ENCODE peak calls at places on chromosomes 2 and 18, in four cellular contexts. One of them, this sample, is unnamed.
A peak's percentile ranks its signal among the peaks of the same experiment; 100 is the strongest.

GRCh38 chr2:240784629-240785423 is 35.2 kb downstream of the KIF1A start:
- DNase-seq in NCI-H2081: no peak
- DNase-seq in AG04449: no peak
- DNase-seq in NCI-H1694 treated with DMSO at 0.1 percent for 48 hours: no peak
- DNase-seq in this sample: no peak

GRCh38 chr2:42567806-42568429 is 514 bp upstream of the MTA3 start:
- DNase-seq in NCI-H2081: peak; percentile 57
- DNase-seq in NCI-H1694 treated with DMSO at 0.1 percent for 48 hours: no peak
- DNase-seq in AG04449: no peak
- DNase-seq in this sample: no peak

GRCh38 chr2:218221015-218221414 is 4.0 kb downstream of the ARPC2 start:
- DNase-seq in NCI-H1694 treated with DMSO at 0.1 percent for 48 hours: no peak
- DNase-seq in NCI-H2081: peak; percentile 12
- DNase-seq in AG04449: no peak
- DNase-seq in this sample: no peak

GRCh38 chr2:222903234-222904220 is 42.7 kb downstream of the ACSL3 start:
- DNase-seq in NCI-H1694 treated with DMSO at 0.1 percent for 48 hours: peak; percentile 55
- DNase-seq in NCI-H2081: peak; percentile 45
- DNase-seq in AG04449: no peak
- DNase-seq in this sample: no peak

GRCh38 chr18:48565105-48565504 is 26.3 kb downstream of the CTIF start:
- DNase-seq in AG04449: no peak
- DNase-seq in NCI-H2081: no peak
- DNase-seq in NCI-H1694 treated with DMSO at 0.1 percent for 48 hours: no peak
- DNase-seq in this sample: no peak

GRCh38 chr2:65265090-65266045 is 37.7 kb downstream of the ACTR2 start:
- DNase-seq in NCI-H1694 treated with DMSO at 0.1 percent for 48 hours: peak; percentile 66
- DNase-seq in AG04449: peak; percentile 58
- DNase-seq in NCI-H2081: peak; percentile 61
- DNase-seq in this sample: no peak

GRCh38 chr2:88919087-88919738 is 227.7 kb downstream of the RPIA start:
- DNase-seq in NCI-H1694 treated with DMSO at 0.1 percent for 48 hours: peak; percentile 11
- DNase-seq in NCI-H2081: peak; percentile 16
- DNase-seq in AG04449: no peak
- DNase-seq in this sample: no peak

GRCh38 chr18:69817335-69817935 is 130.2 kb downstream of the CD226 start:
- DNase-seq in NCI-H1694 treated with DMSO at 0.1 percent for 48 hours: no peak
- DNase-seq in NCI-H2081: no peak
- DNase-seq in AG04449: peak; percentile 64
- DNase-seq in this sample: no peak

GRCh38 chr18:23149570-23149969 is 14.3 kb downstream of the CABLES1 start:
- DNase-seq in NCI-H1694 treated with DMSO at 0.1 percent for 48 hours: no peak
- DNase-seq in AG04449: no peak
- DNase-seq in NCI-H2081: no peak
- DNase-seq in this sample: no peak

GRCh38 chr2:25482341-25482740 is 140.6 kb upstream of the DNMT3A start:
- DNase-seq in NCI-H1694 treated with DMSO at 0.1 percent for 48 hours: no peak
- DNase-seq in AG04449: no peak
- DNase-seq in NCI-H2081: no peak
- DNase-seq in this sample: no peak

GRCh38 chr2:204977914-204978313 is 432.6 kb downstream of the PARD3B start:
- DNase-seq in NCI-H2081: no peak
- DNase-seq in NCI-H1694 treated with DMSO at 0.1 percent for 48 hours: no peak
- DNase-seq in AG04449: no peak
- DNase-seq in this sample: no peak

GRCh38 chr2:228367356-228367755 is 185.9 kb upstream of the SPHKAP start:
- DNase-seq in AG04449: no peak
- DNase-seq in NCI-H2081: no peak
- DNase-seq in NCI-H1694 treated with DMSO at 0.1 percent for 48 hours: no peak
- DNase-seq in this sample: no peak

GRCh38 chr2:54724560-54725342 is 1.3 kb downstream of the EML6 start:
- DNase-seq in NCI-H2081: peak; percentile 49
- DNase-seq in NCI-H1694 treated with DMSO at 0.1 percent for 48 hours: peak; percentile 9
- DNase-seq in AG04449: no peak
- DNase-seq in this sample: no peak

GRCh38 chr18:8151176-8151575 is 458.1 kb upstream of the RAB12 start:
- DNase-seq in NCI-H2081: no peak
- DNase-seq in AG04449: no peak
- DNase-seq in NCI-H1694 treated with DMSO at 0.1 percent for 48 hours: no peak
- DNase-seq in this sample: no peak

GRCh38 chr2:207869784-207870778 is 100.4 kb upstream of the FZD5 start:
- DNase-seq in NCI-H2081: no peak
- DNase-seq in NCI-H1694 treated with DMSO at 0.1 percent for 48 hours: no peak
- DNase-seq in AG04449: peak; percentile 73
- DNase-seq in this sample: no peak

GRCh38 chr2:231246171-231246842 is 47.9 kb downstream of the ARMC9 start:
- DNase-seq in AG04449: no peak
- DNase-seq in NCI-H2081: no peak
- DNase-seq in NCI-H1694 treated with DMSO at 0.1 percent for 48 hours: no peak
- DNase-seq in this sample: no peak

This sample was measured in NCI-H524 treated with DMSO at 0.1 percent for 48 hours.